ENCODE peak calls at places on chromosomes 11 and 22, in five cellular contexts. B, N, G, T and V are unnamed samples.

GRCh38 chr11:29641201-29641600 is 375.6 kb downstream of the KCNA4 start:
- DNase-seq in N (no peak), T (no peak), G (no peak), B (no peak), V (no peak)

GRCh38 chr22:19679476-19680099 is 34.7 kb upstream of the SEPTIN5 start:
- DNase-seq in G (peak; percentile 6), B (peak; percentile 60), T (no peak), N (peak; percentile 44), V (no peak)

GRCh38 chr11:113202431-113202830 is 112.0 kb upstream of the TTC12 start:
- DNase-seq in N (no peak), B (no peak), G (no peak), T (no peak), V (peak; percentile 78)

GRCh38 chr11:7651140-7651551 is 22.2 kb downstream of the CYB5R2 start:
- DNase-seq in G (no peak), T (no peak), B (no peak), N (no peak), V (no peak)

GRCh38 chr11:36126703-36127102 is 162.5 kb downstream of the COMMD9 start:
- DNase-seq in T (no peak), N (no peak), B (no peak), G (no peak), V (no peak)

GRCh38 chr11:131511794-131512193 is 141.4 kb downstream of the NTM start:
- DNase-seq in N (no peak), B (no peak), G (peak; percentile 48), T (no peak), V (peak; percentile 71)

GRCh38 chr11:33685061-33685460 is 15.6 kb downstream of the C11orf91 start:
- DNase-seq in B (no peak), N (no peak), T (no peak), G (no peak), V (no peak)

GRCh38 chr22:27149886-27150529 is 492.6 kb downstream of the MIAT start:
- DNase-seq in N (no peak), T (no peak), B (no peak), G (no peak), V (no peak)

GRCh38 chr22:48321986-48322545 is 1505.6 kb downstream of the BRD1 start:
- DNase-seq in N (peak; percentile 3), B (no peak), T (peak; percentile 30), G (no peak), V (no peak)

GRCh38 chr11:5129457-5129877 is 8.7 kb downstream of the OR52A5 start:
- DNase-seq in B (no peak), N (no peak), G (no peak), T (no peak), V (no peak)

GRCh38 chr11:13354335-13354734 is 76.7 kb downstream of the BMAL1 start:
- DNase-seq in T (no peak), G (peak; percentile 12), N (no peak), B (no peak), V (peak; percentile 30)

GRCh38 chr11:116073854-116074837 is 569.9 kb upstream of the CADM1 start:
- DNase-seq in T (peak; percentile 84), B (peak; percentile 66), G (no peak), N (no peak), V (peak; percentile 61)

GRCh38 chr11:30445056-30445455 is 122.2 kb downstream of the ARL14EP start:
- DNase-seq in G (no peak), N (no peak), T (no peak), B (no peak), V (peak; percentile 2)

GRCh38 chr11:73323464-73323863 is 15.4 kb downstream of the ARHGEF17 start:
- DNase-seq in G (no peak), T (no peak), B (peak; percentile 81), N (peak; percentile 93), V (no peak)

GRCh38 chr11:65444314-65445051 is 21.9 kb downstream of the NEAT1 start:
- DNase-seq in G (no peak), B (peak; percentile 72), T (peak; percentile 41), N (no peak), V (no peak)

GRCh38 chr22:19086944-19087343 is 35.3 kb downstream of the DGCR2 start:
- DNase-seq in G (no peak), T (no peak), N (no peak), B (no peak), V (no peak)

GRCh38 chr11:3162410-3163240 is 2.5 kb downstream of the OSBPL5 start:
- DNase-seq in G (no peak), N (peak; percentile 26), B (no peak), T (peak; percentile 59), V (no peak)

GRCh38 chr11:34407121-34407813 is 31.5 kb upstream of the CAT start:
- DNase-seq in N (no peak), B (no peak), G (no peak), T (no peak), V (no peak)

GRCh38 chr22:41264408-41264941 is 21.5 kb downstream of the RANGAP1 start:
- DNase-seq in G (no peak), N (no peak), B (peak; percentile 68), T (peak; percentile 87), V (no peak)

GRCh38 chr11:112971200-112971599 is 10.0 kb downstream of the NCAM1 start:
- DNase-seq in T (no peak), N (no peak), B (no peak), G (no peak), V (no peak)

GRCh38 chr11:2342981-2343380 is 34.1 kb upstream of the CD81 start:
- DNase-seq in B (no peak), G (no peak), T (no peak), N (no peak), V (no peak)

GRCh38 chr11:40787243-40787642 is 672.2 kb downstream of the LRRC4C start:
- DNase-seq in T (no peak), N (no peak), G (no peak), B (no peak), V (no peak)

GRCh38 chr22:45149671-45150070 is 14.1 kb upstream of the NUP50 start:
- DNase-seq in T (no peak), N (no peak), B (no peak), G (no peak), V (no peak)

GRCh38 chr22:45154383-45154782 is 9.3 kb upstream of the NUP50 start:
- DNase-seq in G (no peak), B (no peak), T (no peak), N (no peak), V (no peak)

GRCh38 chr22:45155050-45155840 is 8.5 kb upstream of the NUP50 start:
- DNase-seq in T (no peak), B (no peak), G (no peak), N (no peak), V (no peak)

GRCh38 chr22:45150139-45150538 is 13.6 kb upstream of the NUP50 start:
- DNase-seq in T (no peak), G (no peak), B (no peak), N (no peak), V (no peak)

DNA sequence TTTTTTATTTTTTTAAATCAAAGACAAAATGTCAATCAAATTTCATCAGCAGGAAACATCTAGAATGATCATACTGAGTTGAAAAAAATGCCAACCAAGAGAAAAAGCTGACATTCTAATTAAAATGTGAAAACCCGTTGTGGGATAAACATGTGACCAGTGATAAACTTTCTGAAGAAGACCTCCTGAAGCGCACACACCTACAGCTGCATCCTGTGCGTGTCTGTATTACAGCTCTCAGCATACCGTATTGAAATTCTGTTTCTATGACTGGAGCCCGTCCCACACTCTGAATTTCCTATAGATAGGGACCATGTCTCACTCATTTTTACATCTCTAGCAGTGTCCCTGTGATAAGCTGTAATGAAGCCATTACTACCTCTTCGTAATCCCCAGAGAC is 12.2 kb upstream of the NUP50 start:
- DNase-seq in T (no peak), G (no peak), N (no peak), B (no peak), V (no peak)
- TF ChIP-seq CTCF in T (no peak), G (no peak), N (no peak), B (no peak), V (no peak)

DNA sequence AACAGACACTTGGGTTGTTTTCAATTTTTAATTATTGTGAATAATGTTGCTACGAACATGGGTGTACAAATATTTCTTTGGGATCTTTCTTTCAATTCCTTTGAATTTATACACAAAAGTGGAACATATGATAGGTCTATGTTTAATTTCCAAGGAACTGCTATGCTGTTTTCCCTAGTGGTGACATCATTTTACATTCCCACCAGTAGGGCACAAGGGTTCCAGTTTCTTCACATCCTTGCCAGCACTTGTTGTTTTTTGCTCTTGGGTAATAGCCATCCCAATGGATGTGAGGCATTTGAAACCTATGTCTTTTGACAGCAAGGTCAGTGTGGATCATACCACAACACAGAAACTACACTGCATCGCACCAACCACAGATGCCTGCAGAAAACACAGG is 41.8 kb upstream of the SCN3B start:
- DNase-seq in G (no peak), N (no peak), T (no peak), B (no peak), V (no peak)
- TF ChIP-seq CTCF in G (no peak), N (no peak), T (no peak), B (no peak), V (peak; percentile 14)

DNA sequence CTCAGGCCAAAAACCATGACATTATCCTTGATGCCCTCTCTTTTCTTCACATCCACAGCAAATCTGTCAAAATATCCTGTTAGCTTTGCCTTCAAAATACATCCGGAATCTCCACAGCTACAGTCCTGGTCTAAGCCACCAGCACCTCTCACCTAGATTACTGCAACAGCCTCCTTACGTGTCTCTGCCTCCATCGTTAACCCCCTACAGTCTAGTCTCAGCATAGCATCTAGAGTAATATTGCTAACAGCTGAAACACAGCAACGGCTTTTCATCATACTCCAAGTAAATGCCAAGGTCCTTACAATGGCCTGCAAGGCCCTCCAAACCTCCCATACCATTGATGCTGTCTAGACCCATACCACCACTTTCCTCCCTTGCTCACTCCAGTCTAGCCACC is 4.4 kb downstream of the TSG101 start:
- DNase-seq in B (no peak), G (peak; percentile 33), T (no peak), N (no peak), V (no peak)
- TF ChIP-seq CTCF in B (no peak), G (peak; percentile 58), T (no peak), N (no peak), V (no peak)

GRCh38 chr11:46381836-46382643 is 571 bp downstream of the MDK start:
- DNase-seq in N (no peak), G (no peak), T (peak; percentile 42), B (no peak), V (no peak)

GRCh38 chr11:46383404-46383758 is 1.9 kb downstream of the MDK start:
- DNase-seq in N (no peak), B (no peak), T (no peak), G (no peak), V (no peak)

GRCh38 chr11:46383974-46384701 is 2.7 kb downstream of the MDK start:
- DNase-seq in T (no peak), B (no peak), G (no peak), N (no peak), V (no peak)

GRCh38 chr11:46381046-46381835 is at the start of gene MDK:
- DNase-seq in G (no peak), B (no peak), T (peak; percentile 45), N (peak; percentile 79), V (peak; percentile 79)

DNA sequence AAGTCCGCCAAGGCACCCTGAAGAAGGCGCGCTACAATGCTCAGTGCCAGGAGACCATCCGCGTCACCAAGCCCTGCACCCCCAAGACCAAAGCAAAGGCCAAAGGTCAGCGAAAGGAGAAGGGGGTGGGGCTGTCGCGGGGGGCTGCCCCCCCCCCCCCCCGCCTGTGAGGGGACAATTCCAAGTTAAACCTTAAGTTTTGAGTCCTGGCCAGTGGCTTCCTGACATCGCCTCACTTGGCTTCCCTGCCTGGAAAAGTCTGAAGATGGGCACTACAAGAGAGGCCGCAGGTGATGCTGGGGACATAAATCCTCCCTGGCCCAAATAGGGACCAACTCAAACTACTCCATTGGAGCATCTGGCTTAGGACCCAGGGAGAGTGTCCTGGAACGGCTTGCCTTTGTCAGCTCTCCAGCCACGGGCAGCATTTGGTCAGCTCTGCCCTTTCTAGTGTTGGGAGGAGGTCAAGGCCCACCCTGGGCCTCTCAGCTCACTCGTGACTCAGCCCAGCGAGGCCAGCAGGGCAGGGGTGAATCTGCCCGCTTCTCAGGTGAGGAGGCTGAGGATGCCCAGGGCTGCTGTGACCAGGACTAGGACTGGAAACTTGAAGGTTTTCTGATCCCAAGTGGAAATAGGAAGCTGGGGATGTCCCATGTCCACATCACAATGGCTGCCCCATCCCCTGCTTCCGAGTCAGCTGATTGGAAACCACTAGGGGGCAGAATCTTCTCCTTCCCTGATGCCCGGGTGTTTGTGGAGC is 1.4 kb downstream of the MDK start:
- DNase-seq in B (no peak), T (no peak), G (no peak), N (no peak), V (peak; percentile 49)
- TF ChIP-seq CTCF in B (peak; percentile 48), T (peak; percentile 60), G (peak; percentile 60), N (peak; percentile 36), V (peak; percentile 29)